ENCODE peak calls at places on chromosomes 16 and 17, in four cellular contexts. One of them, this sample, is unnamed.
A peak's percentile ranks its signal among the peaks of the same experiment; 100 is the strongest.

GRCh38 chr16:66581246-66581952 is 2.1 kb downstream of the CMTM2 start:
- DNase-seq in IMR-90: peak; percentile 44
- DNase-seq in breast epithelium: no peak
- DNase-seq in AG04449: no peak
- DNase-seq in this sample: no peak

GRCh38 chr17:57508706-57509105 is 236.4 kb downstream of the CCDC182 start:
- DNase-seq in AG04449: no peak
- DNase-seq in breast epithelium: no peak
- DNase-seq in IMR-90: no peak
- DNase-seq in this sample: no peak

GRCh38 chr16:67199011-67199807 is at the start of gene ELMO3:
- DNase-seq in IMR-90: no peak
- DNase-seq in AG04449: no peak
- DNase-seq in breast epithelium: no peak
- DNase-seq in this sample: no peak

GRCh38 chr17:79338589-79338988 is 264.0 kb downstream of the ENGASE start:
- DNase-seq in IMR-90: peak; percentile 9
- DNase-seq in breast epithelium: no peak
- DNase-seq in AG04449: no peak
- DNase-seq in this sample: no peak

GRCh38 chr17:57441270-57441600 is 184.9 kb downstream of the MSI2 start:
- DNase-seq in IMR-90: no peak
- DNase-seq in breast epithelium: no peak
- DNase-seq in AG04449: no peak
- DNase-seq in this sample: no peak

GRCh38 chr16:85856585-85856984 is 42.4 kb upstream of the IRF8 start:
- DNase-seq in IMR-90: no peak
- DNase-seq in breast epithelium: no peak
- DNase-seq in AG04449: no peak
- DNase-seq in this sample: no peak

GRCh38 chr17:28744104-28744801 is 442 bp downstream of the TRAF4 start:
- DNase-seq in AG04449: no peak
- DNase-seq in IMR-90: peak; percentile 41
- DNase-seq in breast epithelium: peak; percentile 50
- DNase-seq in this sample: peak; percentile 11

GRCh38 chr17:16415031-16415924 is at the start of gene TRPV2:
- DNase-seq in AG04449: no peak
- DNase-seq in breast epithelium: no peak
- DNase-seq in IMR-90: no peak
- DNase-seq in this sample: no peak

GRCh38 chr17:17696871-17697633 is 15.8 kb downstream of the RAI1 start:
- DNase-seq in IMR-90: no peak
- DNase-seq in breast epithelium: no peak
- DNase-seq in AG04449: no peak
- DNase-seq in this sample: no peak

GRCh38 chr16:30903596-30903995 is 7.2 kb downstream of the CTF1 start:
- DNase-seq in AG04449: no peak
- DNase-seq in breast epithelium: no peak
- DNase-seq in IMR-90: no peak
- DNase-seq in this sample: no peak

GRCh38 chr16:17379121-17379571 is 91.6 kb downstream of the XYLT1 start:
- DNase-seq in breast epithelium: no peak
- DNase-seq in AG04449: no peak
- DNase-seq in IMR-90: peak; percentile 70
- DNase-seq in this sample: no peak

GRCh38 chr17:81831957-81832607 is 1.0 kb downstream of the MCRIP1 start:
- DNase-seq in IMR-90: peak; percentile 41
- DNase-seq in AG04449: no peak
- DNase-seq in breast epithelium: no peak
- DNase-seq in this sample: no peak

GRCh38 chr17:66018786-66019185 is 173.1 kb downstream of the CEP112 start:
- DNase-seq in AG04449: no peak
- DNase-seq in breast epithelium: no peak
- DNase-seq in IMR-90: no peak
- DNase-seq in this sample: no peak

GRCh38 chr17:60229189-60229802 is 79.5 kb downstream of the CA4 start:
- DNase-seq in breast epithelium: no peak
- DNase-seq in IMR-90: peak; percentile 63
- DNase-seq in AG04449: no peak
- DNase-seq in this sample: no peak

GRCh38 chr16:66188786-66189725 is 177.4 kb upstream of the CDH5 start:
- DNase-seq in IMR-90: peak; percentile 74
- DNase-seq in breast epithelium: no peak
- DNase-seq in AG04449: no peak
- DNase-seq in this sample: no peak

GRCh38 chr17:34252890-34253525 is 2.1 kb upstream of the CCL2 start:
- DNase-seq in IMR-90: no peak
- DNase-seq in AG04449: peak; percentile 76
- DNase-seq in breast epithelium: no peak
- DNase-seq in this sample: peak; percentile 83

GRCh38 chr16:61324044-61324443 is 712.2 kb downstream of the CDH8 start:
- DNase-seq in AG04449: no peak
- DNase-seq in IMR-90: no peak
- DNase-seq in breast epithelium: no peak
- DNase-seq in this sample: no peak

GRCh38 chr16:14576069-14576468 is 54.0 kb downstream of the PARN start:
- DNase-seq in AG04449: no peak
- DNase-seq in breast epithelium: no peak
- DNase-seq in IMR-90: no peak
- DNase-seq in this sample: no peak

GRCh38 chr16:26178298-26178697 is 486.5 kb downstream of the HS3ST4 start:
- DNase-seq in AG04449: no peak
- DNase-seq in IMR-90: no peak
- DNase-seq in breast epithelium: no peak
- DNase-seq in this sample: no peak

GRCh38 chr17:78252111-78252634 is 20.7 kb downstream of the TMEM235 start:
- DNase-seq in breast epithelium: peak; percentile 34
- DNase-seq in IMR-90: no peak
- DNase-seq in AG04449: no peak
- DNase-seq in this sample: no peak

GRCh38 chr17:8121531-8122390 is 2.1 kb downstream of the HES7 start:
- DNase-seq in breast epithelium: no peak
- DNase-seq in IMR-90: peak; percentile 55
- DNase-seq in AG04449: no peak
- DNase-seq in this sample: no peak

GRCh38 chr17:7084058-7084457 is 4.0 kb upstream of the CLEC10A start:
- DNase-seq in IMR-90: no peak
- DNase-seq in breast epithelium: no peak
- DNase-seq in AG04449: no peak
- DNase-seq in this sample: no peak

GRCh38 chr17:74339537-74340195 is 13.6 kb downstream of the KIF19 start:
- DNase-seq in IMR-90: no peak
- DNase-seq in AG04449: no peak
- DNase-seq in breast epithelium: no peak
- DNase-seq in this sample: no peak

GRCh38 chr16:11020792-11021440 is 76.6 kb downstream of the CLEC16A start:
- DNase-seq in breast epithelium: no peak
- DNase-seq in IMR-90: no peak
- DNase-seq in AG04449: no peak
- DNase-seq in this sample: no peak

GRCh38 chr17:8310601-8311123 is 621 bp downstream of the ARHGEF15 start:
- DNase-seq in AG04449: no peak
- DNase-seq in breast epithelium: no peak
- DNase-seq in IMR-90: no peak
- DNase-seq in this sample: no peak

GRCh38 chr17:76843703-76844484 is 24.3 kb upstream of the MGAT5B start:
- DNase-seq in AG04449: no peak
- DNase-seq in IMR-90: no peak
- DNase-seq in breast epithelium: no peak
- DNase-seq in this sample: no peak

GRCh38 chr17:56521439-56522141 is 71.9 kb upstream of the NOG start:
- DNase-seq in AG04449: no peak
- DNase-seq in IMR-90: no peak
- DNase-seq in breast epithelium: no peak
- DNase-seq in this sample: peak; percentile 5

GRCh38 chr16:70253291-70254094 is 1.8 kb upstream of the EXOSC6 start:
- DNase-seq in IMR-90: peak; percentile 36
- DNase-seq in AG04449: no peak
- DNase-seq in breast epithelium: no peak
- DNase-seq in this sample: no peak

GRCh38 chr16:66278111-66278531 is 88.4 kb upstream of the CDH5 start:
- DNase-seq in AG04449: no peak
- DNase-seq in breast epithelium: no peak
- DNase-seq in IMR-90: no peak
- DNase-seq in this sample: no peak

GRCh38 chr17:79342376-79342775 is 267.8 kb downstream of the ENGASE start:
- DNase-seq in IMR-90: no peak
- DNase-seq in AG04449: no peak
- DNase-seq in breast epithelium: no peak
- DNase-seq in this sample: no peak

DNA sequence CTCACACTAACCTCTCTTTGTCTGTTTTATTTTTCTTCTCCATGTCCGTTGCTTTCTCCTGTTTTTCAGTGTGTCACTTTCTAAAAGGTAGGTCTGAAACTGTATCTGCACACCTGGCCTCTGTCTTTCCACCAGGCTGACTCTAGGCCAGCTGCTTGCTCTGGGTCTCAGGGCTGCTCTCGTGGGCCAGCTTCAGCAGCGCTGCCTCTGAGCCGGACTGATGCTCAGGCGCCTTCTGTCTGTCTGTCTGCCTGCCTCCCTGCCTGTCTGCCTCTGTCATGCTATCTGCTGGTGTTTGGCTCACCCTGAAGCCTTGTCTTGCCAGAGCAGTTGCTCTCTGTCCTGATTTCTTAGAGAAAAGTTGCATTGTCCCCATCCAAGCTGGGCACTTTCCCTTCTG is 16.1 kb upstream of the ATP6V0C start:
- DNase-seq in AG04449: no peak
- DNase-seq in IMR-90: no peak
- DNase-seq in breast epithelium: no peak
- DNase-seq in this sample: no peak
- TF ChIP-seq CTCF in AG04449: no peak
- TF ChIP-seq CTCF in IMR-90: no peak
- TF ChIP-seq CTCF in breast epithelium: no peak
- TF ChIP-seq CTCF in this sample: no peak

GRCh38 chr16:81468269-81468902 is 23.8 kb downstream of the CMIP start:
- DNase-seq in AG04449: no peak
- DNase-seq in IMR-90: no peak
- DNase-seq in breast epithelium: no peak
- DNase-seq in this sample: no peak

GRCh38 chr16:81467815-81468214 is 23.2 kb downstream of the CMIP start:
- DNase-seq in IMR-90: no peak
- DNase-seq in AG04449: no peak
- DNase-seq in breast epithelium: no peak
- DNase-seq in this sample: no peak

GRCh38 chr16:81470796-81471636 is 26.4 kb downstream of the CMIP start:
- DNase-seq in IMR-90: no peak
- DNase-seq in AG04449: no peak
- DNase-seq in breast epithelium: no peak
- DNase-seq in this sample: no peak

GRCh38 chr16:81469710-81470481 is 25.3 kb downstream of the CMIP start:
- DNase-seq in IMR-90: no peak
- DNase-seq in AG04449: no peak
- DNase-seq in breast epithelium: no peak
- DNase-seq in this sample: no peak

GRCh38 chr16:81469183-81469677 is 24.6 kb downstream of the CMIP start:
- DNase-seq in breast epithelium: no peak
- DNase-seq in IMR-90: no peak
- DNase-seq in AG04449: no peak
- DNase-seq in this sample: no peak
- H3K4me3 ChIP-seq in breast epithelium: no peak overlapping the region
- H3K4me3 ChIP-seq in IMR-90: no peak overlapping the region
- H3K4me3 ChIP-seq in AG04449: no peak overlapping the region
- H3K4me3 ChIP-seq in this sample: no peak overlapping the region

DNA sequence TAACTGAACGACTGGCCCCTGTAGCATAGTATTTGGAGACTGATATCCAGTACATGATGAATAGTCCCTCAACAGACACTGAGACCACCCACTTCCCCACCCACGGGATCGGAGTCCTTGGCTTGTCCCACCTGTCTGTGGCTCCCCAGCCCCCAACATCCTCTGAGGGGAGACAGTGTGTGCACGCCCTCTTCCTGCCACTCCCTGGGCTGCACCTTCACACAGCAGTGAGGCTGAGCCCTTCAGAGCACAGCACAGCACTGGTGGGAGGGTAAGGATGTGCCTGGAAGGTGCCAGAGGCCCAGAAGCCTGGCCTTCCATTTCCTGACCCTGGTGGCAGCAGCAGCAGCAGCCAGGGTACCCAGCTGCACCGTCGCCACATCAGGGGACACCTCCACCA is 11.0 kb downstream of the DNASE1 start:
- DNase-seq in IMR-90: no peak
- DNase-seq in breast epithelium: no peak
- DNase-seq in AG04449: no peak
- DNase-seq in this sample: no peak
- TF ChIP-seq CTCF in IMR-90: no peak
- TF ChIP-seq CTCF in breast epithelium: no peak
- TF ChIP-seq CTCF in AG04449: no peak
- TF ChIP-seq CTCF in this sample: no peak

GRCh38 chr17:51120357-51120738 is 320 bp downstream of the SPAG9 start:
- DNase-seq in breast epithelium: no peak
- DNase-seq in AG04449: no peak
- DNase-seq in IMR-90: peak; percentile 14
- DNase-seq in this sample: no peak

GRCh38 chr17:51124641-51125503 is 4.2 kb upstream of the SPAG9 start:
- DNase-seq in IMR-90: no peak
- DNase-seq in AG04449: no peak
- DNase-seq in breast epithelium: no peak
- DNase-seq in this sample: no peak

GRCh38 chr17:51119415-51120356 is 982 bp downstream of the SPAG9 start:
- DNase-seq in breast epithelium: peak; percentile 52
- DNase-seq in AG04449: no peak
- DNase-seq in IMR-90: peak; percentile 46
- DNase-seq in this sample: no peak

GRCh38 chr17:51120739-51121619 is at the start of gene SPAG9:
- DNase-seq in IMR-90: peak; percentile 94
- DNase-seq in AG04449: peak; percentile 75
- DNase-seq in breast epithelium: peak; percentile 96
- DNase-seq in this sample: peak; percentile 75

DNA sequence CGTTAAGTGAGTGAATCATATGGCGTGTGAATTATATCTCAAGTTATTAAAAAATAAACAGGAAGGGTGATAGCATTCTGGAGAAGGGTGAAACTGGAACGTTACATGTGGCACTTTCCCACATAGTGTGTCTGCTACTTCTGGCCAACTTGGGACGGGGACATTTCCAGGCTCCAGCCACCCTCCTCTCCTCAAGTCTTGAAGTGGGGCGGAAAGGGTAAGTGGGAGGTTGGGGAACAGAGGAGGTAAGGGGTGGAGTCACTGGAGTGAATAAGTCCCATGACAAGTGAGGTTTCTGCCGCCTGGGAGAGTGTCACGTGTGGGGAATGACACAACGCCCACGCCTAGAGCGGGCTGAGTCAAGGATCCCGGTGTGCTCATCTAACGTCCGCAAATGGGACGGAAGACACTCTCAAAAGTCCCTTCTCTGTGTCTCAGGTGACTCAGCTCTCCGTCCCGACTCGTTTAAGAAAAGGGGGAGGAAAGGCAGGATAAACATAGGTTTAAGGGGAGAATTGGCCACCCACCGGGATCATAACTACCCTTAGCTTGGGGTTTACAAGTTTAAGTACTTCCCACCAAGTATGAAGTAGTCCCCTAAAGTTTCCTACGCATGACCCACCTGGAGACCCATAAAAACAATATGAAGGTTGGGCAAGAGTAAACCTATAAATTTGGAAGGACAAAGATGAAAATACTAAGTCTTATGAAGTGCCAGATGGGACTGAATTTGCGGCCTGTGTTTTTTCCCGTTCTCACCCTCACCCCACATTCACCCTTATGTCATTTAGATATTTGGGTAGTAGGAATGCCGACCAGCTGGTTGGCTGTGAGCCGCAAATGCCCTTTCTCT is 1.2 kb upstream of the SPAG9 start:
- DNase-seq in AG04449: peak; percentile 82
- DNase-seq in IMR-90: peak; percentile 94
- DNase-seq in breast epithelium: peak; percentile 98
- DNase-seq in this sample: peak; percentile 77
- H3K4me3 ChIP-seq in AG04449: peak overlapping the region; percentile 71
- H3K4me3 ChIP-seq in IMR-90: peak overlapping the region; percentile 56
- H3K4me3 ChIP-seq in breast epithelium: peak overlapping the region; percentile 99
- H3K4me3 ChIP-seq in this sample: peak overlapping the region; percentile 80